ENCODE peak calls at places on chromosomes 5 and 9, in seven cellular contexts. U is IMR-90, Z is A549, K is WTC11, V is GM12878, W is K562, G is SK-N-SH. A is an unnamed sample.

GRCh38 chr5:45038366-45038987 is 229.7 kb downstream of the MRPS30 start:
- DNase-seq in U (peak), Z (peak), K (no peak), V (no peak), W (peak), G (peak), A (no peak)

GRCh38 chr5:83209963-83210362 is 132.6 kb downstream of the XRCC4 start:
- DNase-seq in U (no peak), Z (no peak), K (no peak), V (no peak), W (no peak), G (no peak), A (no peak)

GRCh38 chr5:181108578-181109165 is 22.3 kb downstream of the OR2V1 start:
- DNase-seq in U (no peak), Z (no peak), K (no peak), V (no peak), W (no peak), G (no peak), A (no peak)

GRCh38 chr9:89347651-89348050 is 29.4 kb downstream of the SECISBP2 start:
- DNase-seq in U (no peak), Z (no peak), K (no peak), V (no peak), W (no peak), G (no peak), A (no peak)

GRCh38 chr9:4640027-4640426 is 22.1 kb upstream of the PLPP6 start:
- DNase-seq in U (no peak), Z (peak), K (peak), V (no peak), W (peak), G (peak), A (no peak)

GRCh38 chr9:109286571-109286977 is 34.3 kb downstream of the EPB41L4B start:
- DNase-seq in U (peak), Z (peak), K (no peak), V (no peak), W (no peak), G (no peak), A (no peak)

GRCh38 chr5:5886812-5887486 is 464.5 kb downstream of the ICE1 start:
- DNase-seq in U (no peak), Z (peak), K (peak), V (no peak), W (peak), G (peak), A (peak)

GRCh38 chr9:121865884-121866283 is 214.4 kb downstream of the DAB2IP start:
- DNase-seq in U (no peak), Z (no peak), K (no peak), V (no peak), W (no peak), G (no peak), A (no peak)

GRCh38 chr5:82298668-82299067 is 20.5 kb upstream of the RPS23 start:
- DNase-seq in U (no peak), Z (no peak), K (no peak), V (no peak), W (no peak), G (no peak), A (no peak)

GRCh38 chr5:119879446-119879845 is 250.1 kb downstream of the FAM170A start:
- DNase-seq in U (no peak), Z (no peak), K (no peak), V (no peak), W (no peak), G (no peak), A (no peak)
- TF ChIP-seq USF2 in U (no peak), Z (no peak), K (no peak), V (no peak), W (no peak), G (no peak), A (no peak)

GRCh38 chr9:138024131-138024530 is 146.5 kb downstream of the CACNA1B start:
- DNase-seq in U (no peak), Z (no peak), K (no peak), V (no peak), W (no peak), G (no peak), A (no peak)

GRCh38 chr9:138023394-138024124 is 146.0 kb downstream of the CACNA1B start:
- DNase-seq in U (no peak), Z (no peak), K (peak), V (no peak), W (no peak), G (no peak), A (peak)

GRCh38 chr9:138021251-138022056 is 143.9 kb downstream of the CACNA1B start:
- DNase-seq in U (no peak), Z (no peak), K (no peak), V (no peak), W (no peak), G (peak), A (no peak)

GRCh38 chr9:138022121-138022741 is 144.6 kb downstream of the CACNA1B start:
- DNase-seq in U (no peak), Z (peak), K (peak), V (no peak), W (peak), G (peak), A (peak)

GRCh38 chr9:138022756-138023393 is 145.3 kb downstream of the CACNA1B start:
- DNase-seq in U (no peak), Z (no peak), K (peak), V (no peak), W (no peak), G (no peak), A (no peak)
- TF ChIP-seq USF2 in U (no peak), Z (no peak), K (no peak), V (no peak), W (no peak), G (no peak), A (no peak)

GRCh38 chr5:138869763-138870500 is 5.2 kb downstream of the LRRTM2 start:
- DNase-seq in U (peak), Z (no peak), K (no peak), V (no peak), W (no peak), G (no peak), A (no peak)
- TF ChIP-seq USF2 in U (no peak), Z (no peak), K (no peak), V (no peak), W (no peak), G (no peak), A (no peak)

GRCh38 chr9:24738421-24738961 is 192.8 kb upstream of the IZUMO3 start:
- DNase-seq in U (no peak), Z (no peak), K (no peak), V (no peak), W (no peak), G (no peak), A (no peak)
- TF ChIP-seq USF2 in U (no peak), Z (no peak), K (no peak), V (no peak), W (no peak), G (no peak), A (no peak)

DNA sequence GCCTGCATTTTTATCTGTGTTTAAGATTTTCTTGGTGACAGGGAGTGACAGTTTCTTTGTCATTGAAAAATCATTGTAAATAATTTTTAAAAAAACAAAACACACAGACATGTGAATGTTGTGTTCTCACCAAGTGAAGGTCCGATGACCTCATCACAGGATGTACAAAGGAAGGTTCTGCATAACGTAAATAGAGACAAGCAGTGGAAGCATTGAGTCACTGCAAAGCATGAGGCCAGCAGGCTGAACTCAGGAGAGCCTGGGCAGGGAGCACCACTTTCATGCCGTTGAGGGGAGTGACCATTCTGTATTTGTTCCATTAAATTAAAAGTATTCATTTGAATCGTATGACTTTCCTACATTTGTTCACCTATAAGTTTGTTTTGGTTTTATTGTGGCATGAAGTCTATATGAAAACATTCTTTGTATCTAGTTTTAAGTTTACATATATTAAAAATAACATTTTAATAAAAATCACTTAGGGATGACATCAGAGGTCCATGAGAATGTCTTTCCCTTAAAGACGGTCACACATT is 70.4 kb upstream of the TLE1 start:
- DNase-seq in U (peak), Z (peak), K (no peak), V (no peak), W (no peak), G (peak), A (no peak)
- TF ChIP-seq USF2 in U (no peak), Z (no peak), K (no peak), V (no peak), W (no peak), G (no peak), A (no peak)

DNA sequence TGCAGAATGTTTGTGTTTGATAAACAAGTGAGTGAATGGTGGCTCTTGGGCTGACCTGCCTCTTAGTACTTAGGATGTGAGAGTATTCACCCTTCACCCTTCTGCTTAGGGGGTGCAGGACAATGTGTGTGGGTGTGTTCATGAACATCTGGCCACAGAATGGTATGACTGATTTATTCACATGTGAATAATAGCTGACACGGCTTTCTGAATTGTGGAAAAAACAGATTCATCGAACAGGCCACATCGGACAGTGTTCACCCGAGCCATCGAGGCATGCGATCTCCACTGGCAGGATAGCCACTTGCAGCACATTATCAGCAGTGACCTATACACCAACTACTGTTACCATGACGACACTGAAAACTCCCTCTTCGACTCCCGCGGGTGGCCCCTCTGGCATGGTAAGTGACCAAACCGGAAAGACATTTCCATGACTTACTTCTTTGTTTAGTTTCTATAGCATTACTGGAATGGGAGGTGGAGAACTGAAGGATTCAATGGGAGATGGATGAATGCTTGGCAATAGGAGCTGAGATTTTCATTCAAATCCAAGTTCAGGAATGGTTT is 193.6 kb downstream of the ZSWIM6 start:
- DNase-seq in U (peak), Z (no peak), K (no peak), V (no peak), W (no peak), G (no peak), A (no peak)
- TF ChIP-seq USF2 in U (no peak), Z (no peak), K (no peak), V (no peak), W (no peak), G (no peak), A (no peak)

GRCh38 chr5:16897284-16897704 is 38.8 kb downstream of the MYO10 start:
- DNase-seq in U (peak), Z (peak), K (no peak), V (no peak), W (no peak), G (no peak), A (no peak)
- TF ChIP-seq USF2 in U (no peak), Z (no peak), K (no peak), V (no peak), W (no peak), G (no peak), A (no peak)